ENCODE peak calls at places on chromosomes 16 and 17, in nine cellular contexts. One of them, this sample, is unnamed.

GRCh38 chr16:71916397-71916920 is 21.1 kb downstream of the IST1 start:
- DNase-seq in WERI-Rb-1: no peak
- DNase-seq in K562: no peak
- DNase-seq in thoracic aorta: no peak
- DNase-seq in mammary epithelial cell: no peak
- DNase-seq in heart left ventricle: no peak
- DNase-seq in left ventricle myocardium inferior: no peak
- DNase-seq in heart right ventricle: no peak
- DNase-seq in prostate gland: no peak
- DNase-seq in this sample: no peak

GRCh38 chr16:75377971-75378386 is 55.3 kb downstream of the CFDP1 start:
- DNase-seq in prostate gland: peak
- DNase-seq in heart right ventricle: no peak
- DNase-seq in heart left ventricle: no peak
- DNase-seq in WERI-Rb-1: no peak
- DNase-seq in K562: no peak
- DNase-seq in mammary epithelial cell: peak
- DNase-seq in thoracic aorta: no peak
- DNase-seq in left ventricle myocardium inferior: no peak
- DNase-seq in this sample: no peak

GRCh38 chr17:7191571-7192270 is 12.6 kb upstream of the ASGR1 start:
- DNase-seq in mammary epithelial cell: no peak
- DNase-seq in prostate gland: no peak
- DNase-seq in K562: peak
- DNase-seq in thoracic aorta: no peak
- DNase-seq in heart right ventricle: no peak
- DNase-seq in heart left ventricle: peak
- DNase-seq in WERI-Rb-1: peak
- DNase-seq in left ventricle myocardium inferior: no peak
- DNase-seq in this sample: no peak

GRCh38 chr16:17404903-17405691 is 65.7 kb downstream of the XYLT1 start:
- DNase-seq in left ventricle myocardium inferior: peak
- DNase-seq in heart right ventricle: peak
- DNase-seq in WERI-Rb-1: no peak
- DNase-seq in heart left ventricle: peak
- DNase-seq in thoracic aorta: peak
- DNase-seq in prostate gland: no peak
- DNase-seq in K562: no peak
- DNase-seq in mammary epithelial cell: peak
- DNase-seq in this sample: peak

GRCh38 chr17:80363518-80364090 is 51.4 kb upstream of the ENDOV start:
- DNase-seq in heart right ventricle: no peak
- DNase-seq in heart left ventricle: no peak
- DNase-seq in left ventricle myocardium inferior: no peak
- DNase-seq in K562: no peak
- DNase-seq in mammary epithelial cell: no peak
- DNase-seq in WERI-Rb-1: no peak
- DNase-seq in prostate gland: no peak
- DNase-seq in thoracic aorta: no peak
- DNase-seq in this sample: no peak

GRCh38 chr17:6463616-6464445 is 19.6 kb downstream of the PIMREG start:
- DNase-seq in prostate gland: no peak
- DNase-seq in WERI-Rb-1: no peak
- DNase-seq in mammary epithelial cell: no peak
- DNase-seq in heart left ventricle: no peak
- DNase-seq in heart right ventricle: no peak
- DNase-seq in thoracic aorta: no peak
- DNase-seq in left ventricle myocardium inferior: no peak
- DNase-seq in K562: no peak
- DNase-seq in this sample: peak

GRCh38 chr16:88534731-88535141 is 35.5 kb upstream of the ZC3H18 start:
- DNase-seq in thoracic aorta: no peak
- DNase-seq in heart right ventricle: peak
- DNase-seq in heart left ventricle: no peak
- DNase-seq in left ventricle myocardium inferior: peak
- DNase-seq in WERI-Rb-1: peak
- DNase-seq in mammary epithelial cell: no peak
- DNase-seq in prostate gland: no peak
- DNase-seq in K562: no peak
- DNase-seq in this sample: peak

GRCh38 chr17:66348605-66349165 is 46.3 kb downstream of the PRKCA start:
- DNase-seq in WERI-Rb-1: peak
- DNase-seq in K562: peak
- DNase-seq in thoracic aorta: no peak
- DNase-seq in mammary epithelial cell: peak
- DNase-seq in left ventricle myocardium inferior: no peak
- DNase-seq in heart right ventricle: no peak
- DNase-seq in prostate gland: peak
- DNase-seq in heart left ventricle: peak
- DNase-seq in this sample: no peak

GRCh38 chr17:63150994-63151464 is 185.0 kb downstream of the TANC2 start:
- DNase-seq in WERI-Rb-1: peak
- DNase-seq in heart left ventricle: no peak
- DNase-seq in thoracic aorta: no peak
- DNase-seq in left ventricle myocardium inferior: no peak
- DNase-seq in mammary epithelial cell: no peak
- DNase-seq in prostate gland: no peak
- DNase-seq in heart right ventricle: no peak
- DNase-seq in K562: no peak
- DNase-seq in this sample: no peak

GRCh38 chr16:528111-529011 is 849 bp downstream of the CAPN15 start:
- DNase-seq in mammary epithelial cell: peak
- DNase-seq in WERI-Rb-1: peak
- DNase-seq in thoracic aorta: peak
- DNase-seq in heart right ventricle: no peak
- DNase-seq in left ventricle myocardium inferior: no peak
- DNase-seq in K562: peak
- DNase-seq in heart left ventricle: peak
- DNase-seq in prostate gland: no peak
- DNase-seq in this sample: no peak

GRCh38 chr16:81522141-81522701 is 77.6 kb downstream of the CMIP start:
- DNase-seq in thoracic aorta: no peak
- DNase-seq in prostate gland: no peak
- DNase-seq in K562: peak
- DNase-seq in WERI-Rb-1: peak
- DNase-seq in left ventricle myocardium inferior: no peak
- DNase-seq in heart right ventricle: no peak
- DNase-seq in heart left ventricle: no peak
- DNase-seq in mammary epithelial cell: no peak
- DNase-seq in this sample: peak

GRCh38 chr17:28407974-28408306 is 1.9 kb upstream of the SLC46A1 start:
- DNase-seq in heart right ventricle: no peak
- DNase-seq in K562: no peak
- DNase-seq in WERI-Rb-1: no peak
- DNase-seq in mammary epithelial cell: no peak
- DNase-seq in heart left ventricle: no peak
- DNase-seq in left ventricle myocardium inferior: no peak
- DNase-seq in prostate gland: no peak
- DNase-seq in thoracic aorta: no peak
- DNase-seq in this sample: no peak

GRCh38 chr17:72931163-72931562 is 161.3 kb downstream of the SLC39A11 start:
- DNase-seq in WERI-Rb-1: no peak
- DNase-seq in mammary epithelial cell: no peak
- DNase-seq in thoracic aorta: no peak
- DNase-seq in heart left ventricle: no peak
- DNase-seq in prostate gland: no peak
- DNase-seq in K562: no peak
- DNase-seq in heart right ventricle: no peak
- DNase-seq in left ventricle myocardium inferior: no peak
- DNase-seq in this sample: no peak

DNA sequence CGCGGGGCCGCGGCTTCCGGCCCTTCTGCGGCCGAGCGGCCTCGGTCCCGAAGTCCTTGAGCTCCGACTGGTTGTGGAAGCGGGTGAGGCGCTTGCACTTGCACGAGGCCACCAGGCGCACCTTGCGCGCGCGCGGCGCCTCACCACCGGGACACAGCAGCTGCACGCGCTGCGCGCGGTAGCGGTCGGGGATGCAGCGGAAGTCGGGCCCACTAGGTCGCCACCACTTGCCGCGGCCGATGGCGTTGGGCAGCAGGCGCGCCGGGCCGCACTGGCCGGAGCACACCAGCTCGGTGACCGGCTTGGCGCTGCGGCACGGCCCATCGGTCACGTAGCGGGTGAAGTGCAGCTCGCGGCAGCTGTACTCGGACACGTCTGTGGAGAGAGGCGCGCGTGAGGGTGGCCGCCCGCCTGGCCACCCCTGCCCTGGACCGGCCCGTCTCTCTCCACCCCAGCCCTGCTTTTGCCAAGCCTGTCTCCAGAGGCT is 3.2 kb downstream of the SOST start:
- DNase-seq in thoracic aorta: no peak
- DNase-seq in K562: no peak
- DNase-seq in left ventricle myocardium inferior: no peak
- DNase-seq in WERI-Rb-1: no peak
- DNase-seq in heart left ventricle: no peak
- DNase-seq in mammary epithelial cell: no peak
- DNase-seq in prostate gland: no peak
- DNase-seq in heart right ventricle: peak
- DNase-seq in this sample: peak
- H3K4me3 ChIP-seq in thoracic aorta: peak
- H3K4me3 ChIP-seq in K562: no peak
- H3K4me3 ChIP-seq in left ventricle myocardium inferior: peak
- H3K4me3 ChIP-seq in WERI-Rb-1: no peak
- H3K4me3 ChIP-seq in heart left ventricle: peak
- H3K4me3 ChIP-seq in mammary epithelial cell: no peak
- H3K4me3 ChIP-seq in prostate gland: no peak
- H3K4me3 ChIP-seq in heart right ventricle: peak
- H3K4me3 ChIP-seq in this sample: peak

DNA sequence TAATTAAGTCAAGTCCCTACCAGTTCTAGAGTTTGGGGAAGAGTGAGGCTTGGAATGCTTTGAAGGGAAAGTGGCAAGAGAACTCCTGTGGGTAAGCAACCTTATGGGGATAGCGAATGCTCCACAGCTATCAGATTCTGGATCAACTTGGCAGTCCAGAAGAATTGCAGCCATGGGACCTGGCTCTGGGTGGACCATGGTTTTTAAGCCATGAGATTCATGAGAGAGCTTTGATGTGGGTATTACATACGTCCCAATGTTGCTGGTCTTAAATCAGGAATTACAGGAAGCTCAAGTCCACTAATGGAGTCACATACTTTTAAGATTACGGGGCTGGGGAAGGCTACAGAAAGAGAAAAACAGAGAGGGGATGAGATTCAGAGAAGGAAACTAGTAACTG is 142.5 kb upstream of the ELAC2 start:
- DNase-seq in K562: no peak
- DNase-seq in mammary epithelial cell: no peak
- DNase-seq in heart left ventricle: no peak
- DNase-seq in prostate gland: no peak
- DNase-seq in thoracic aorta: no peak
- DNase-seq in heart right ventricle: no peak
- DNase-seq in left ventricle myocardium inferior: no peak
- DNase-seq in WERI-Rb-1: no peak
- DNase-seq in this sample: no peak
- TF ChIP-seq CTCF in K562: no peak
- TF ChIP-seq CTCF in mammary epithelial cell: no peak
- TF ChIP-seq CTCF in heart left ventricle: no peak
- TF ChIP-seq CTCF in prostate gland: no peak
- TF ChIP-seq CTCF in thoracic aorta: no peak
- TF ChIP-seq CTCF in heart right ventricle: no peak
- TF ChIP-seq CTCF in left ventricle myocardium inferior: no peak
- TF ChIP-seq CTCF in WERI-Rb-1: no peak
- TF ChIP-seq CTCF in this sample: no peak

GRCh38 chr17:44121997-44122824 is 1.2 kb downstream of the HDAC5 start:
- DNase-seq in K562: no peak
- DNase-seq in heart left ventricle: no peak
- DNase-seq in mammary epithelial cell: no peak
- DNase-seq in WERI-Rb-1: no peak
- DNase-seq in prostate gland: no peak
- DNase-seq in heart right ventricle: no peak
- DNase-seq in left ventricle myocardium inferior: no peak
- DNase-seq in thoracic aorta: no peak
- DNase-seq in this sample: no peak

GRCh38 chr17:44122825-44123355 is 551 bp downstream of the HDAC5 start:
- DNase-seq in WERI-Rb-1: no peak
- DNase-seq in mammary epithelial cell: no peak
- DNase-seq in heart left ventricle: no peak
- DNase-seq in heart right ventricle: no peak
- DNase-seq in thoracic aorta: no peak
- DNase-seq in K562: no peak
- DNase-seq in left ventricle myocardium inferior: no peak
- DNase-seq in prostate gland: peak
- DNase-seq in this sample: no peak

GRCh38 chr17:44119062-44119461 is 4.4 kb downstream of the HDAC5 start:
- DNase-seq in K562: no peak
- DNase-seq in left ventricle myocardium inferior: no peak
- DNase-seq in prostate gland: no peak
- DNase-seq in WERI-Rb-1: no peak
- DNase-seq in heart left ventricle: no peak
- DNase-seq in thoracic aorta: no peak
- DNase-seq in heart right ventricle: no peak
- DNase-seq in mammary epithelial cell: no peak
- DNase-seq in this sample: no peak

GRCh38 chr17:44119798-44120197 is 3.6 kb downstream of the HDAC5 start:
- DNase-seq in K562: no peak
- DNase-seq in WERI-Rb-1: no peak
- DNase-seq in heart right ventricle: no peak
- DNase-seq in prostate gland: no peak
- DNase-seq in thoracic aorta: no peak
- DNase-seq in mammary epithelial cell: no peak
- DNase-seq in heart left ventricle: no peak
- DNase-seq in left ventricle myocardium inferior: no peak
- DNase-seq in this sample: no peak

GRCh38 chr17:44121206-44121605 is 2.2 kb downstream of the HDAC5 start:
- DNase-seq in mammary epithelial cell: no peak
- DNase-seq in K562: no peak
- DNase-seq in WERI-Rb-1: peak
- DNase-seq in prostate gland: no peak
- DNase-seq in thoracic aorta: no peak
- DNase-seq in heart right ventricle: no peak
- DNase-seq in left ventricle myocardium inferior: no peak
- DNase-seq in heart left ventricle: no peak
- DNase-seq in this sample: no peak
- H3K27ac ChIP-seq in mammary epithelial cell: no peak
- H3K27ac ChIP-seq in K562: no peak
- H3K27ac ChIP-seq in WERI-Rb-1: peak
- H3K27ac ChIP-seq in prostate gland: no peak
- H3K27ac ChIP-seq in thoracic aorta: peak
- H3K27ac ChIP-seq in heart right ventricle: no peak
- H3K27ac ChIP-seq in left ventricle myocardium inferior: peak
- H3K27ac ChIP-seq in heart left ventricle: no peak
- H3K27ac ChIP-seq in this sample: peak

DNA sequence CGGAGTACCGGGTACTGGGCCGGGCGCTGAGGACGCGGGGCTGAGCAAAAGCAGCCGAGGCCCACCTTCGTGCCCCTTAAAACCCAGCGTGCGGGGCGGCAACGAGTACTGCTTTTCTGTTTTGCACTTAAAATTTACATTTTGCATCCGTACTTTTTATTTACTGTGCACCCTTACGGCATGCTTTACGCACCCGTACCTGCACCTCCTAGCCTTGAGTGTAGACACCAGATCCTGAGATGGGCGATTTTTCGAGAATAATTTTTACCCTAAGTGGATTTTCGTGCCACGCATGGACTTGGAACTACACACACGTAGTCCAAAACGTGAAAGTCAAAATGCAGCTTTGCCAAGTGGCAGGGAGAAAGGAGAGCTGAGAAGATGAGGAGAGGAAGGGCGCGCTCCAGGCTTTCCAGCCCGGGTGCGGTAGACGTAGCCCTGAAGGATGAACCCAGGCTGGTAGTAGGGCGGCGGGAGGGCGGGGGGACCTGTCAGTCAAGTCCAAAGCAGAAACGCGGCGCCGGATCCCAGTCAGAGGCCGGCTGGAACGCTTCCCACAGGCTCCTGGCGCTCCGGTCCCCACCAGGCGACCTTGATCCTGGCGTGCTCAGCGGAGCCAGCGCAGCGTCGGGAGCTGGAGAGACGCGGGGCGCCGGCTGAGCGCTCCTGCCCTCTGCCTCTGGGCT is 1.2 kb upstream of the CBLN1 start:
- DNase-seq in heart left ventricle: no peak
- DNase-seq in prostate gland: no peak
- DNase-seq in mammary epithelial cell: no peak
- DNase-seq in heart right ventricle: peak
- DNase-seq in left ventricle myocardium inferior: no peak
- DNase-seq in WERI-Rb-1: peak
- DNase-seq in thoracic aorta: no peak
- DNase-seq in K562: no peak
- DNase-seq in this sample: no peak
- H3K4me3 ChIP-seq in heart left ventricle: peak
- H3K4me3 ChIP-seq in prostate gland: peak
- H3K4me3 ChIP-seq in mammary epithelial cell: no peak
- H3K4me3 ChIP-seq in heart right ventricle: peak
- H3K4me3 ChIP-seq in left ventricle myocardium inferior: peak
- H3K4me3 ChIP-seq in WERI-Rb-1: peak
- H3K4me3 ChIP-seq in thoracic aorta: peak
- H3K4me3 ChIP-seq in K562: peak
- H3K4me3 ChIP-seq in this sample: peak